ENCODE peak calls at places on chromosomes 5 and 9, in seven cellular contexts. One of them, this sample, is unnamed.

GRCh38 chr5:55232985-55233928 is at the start of gene CCNO:
- DNase-seq in CD8-positive, alpha-beta memory T cell: peak; percentile 69
- DNase-seq in astrocyte: peak; percentile 62
- DNase-seq in lower lobe of right lung: peak; percentile 79
- DNase-seq in fibroblast of lung: peak; percentile 78
- DNase-seq in neuronal stem cell: peak; percentile 85
- DNase-seq in lung: peak; percentile 61
- DNase-seq in this sample: peak; percentile 76

GRCh38 chr9:86733929-86734328 is 213.4 kb downstream of the GAS1 start:
- DNase-seq in CD8-positive, alpha-beta memory T cell: no peak
- DNase-seq in astrocyte: no peak
- DNase-seq in lower lobe of right lung: no peak
- DNase-seq in fibroblast of lung: no peak
- DNase-seq in neuronal stem cell: no peak
- DNase-seq in lung: no peak
- DNase-seq in this sample: no peak

GRCh38 chr9:130900701-130901497 is 4.3 kb upstream of the QRFP start:
- DNase-seq in CD8-positive, alpha-beta memory T cell: no peak
- DNase-seq in astrocyte: no peak
- DNase-seq in lower lobe of right lung: no peak
- DNase-seq in fibroblast of lung: no peak
- DNase-seq in neuronal stem cell: no peak
- DNase-seq in lung: no peak
- DNase-seq in this sample: no peak

GRCh38 chr5:91849069-91849468 is 466.0 kb upstream of the ARRDC3 start:
- DNase-seq in CD8-positive, alpha-beta memory T cell: no peak
- DNase-seq in astrocyte: no peak
- DNase-seq in lower lobe of right lung: no peak
- DNase-seq in fibroblast of lung: peak; percentile 24
- DNase-seq in neuronal stem cell: no peak
- DNase-seq in lung: no peak
- DNase-seq in this sample: no peak

GRCh38 chr9:94443039-94443722 is 111.7 kb upstream of the PCAT7 start:
- DNase-seq in CD8-positive, alpha-beta memory T cell: no peak
- DNase-seq in astrocyte: no peak
- DNase-seq in lower lobe of right lung: no peak
- DNase-seq in fibroblast of lung: no peak
- DNase-seq in neuronal stem cell: no peak
- DNase-seq in lung: no peak
- DNase-seq in this sample: no peak

GRCh38 chr9:87324613-87325194 is 173.0 kb upstream of the DAPK1 start:
- DNase-seq in CD8-positive, alpha-beta memory T cell: no peak
- DNase-seq in astrocyte: peak; percentile 26
- DNase-seq in lower lobe of right lung: no peak
- DNase-seq in fibroblast of lung: peak; percentile 26
- DNase-seq in neuronal stem cell: peak; percentile 61
- DNase-seq in lung: no peak
- DNase-seq in this sample: peak; percentile 36

GRCh38 chr9:135255843-135256567 is 168.5 kb downstream of the OLFM1 start:
- DNase-seq in CD8-positive, alpha-beta memory T cell: peak; percentile 29
- DNase-seq in astrocyte: no peak
- DNase-seq in lower lobe of right lung: peak; percentile 39
- DNase-seq in fibroblast of lung: no peak
- DNase-seq in neuronal stem cell: no peak
- DNase-seq in lung: no peak
- DNase-seq in this sample: no peak

GRCh38 chr5:115372121-115372520 is 75.7 kb upstream of the CCDC112 start:
- DNase-seq in CD8-positive, alpha-beta memory T cell: no peak
- DNase-seq in astrocyte: peak; percentile 49
- DNase-seq in lower lobe of right lung: no peak
- DNase-seq in fibroblast of lung: peak; percentile 61
- DNase-seq in neuronal stem cell: no peak
- DNase-seq in lung: no peak
- DNase-seq in this sample: no peak

GRCh38 chr5:180395540-180396274 is 42.6 kb upstream of the GFPT2 start:
- DNase-seq in CD8-positive, alpha-beta memory T cell: no peak
- DNase-seq in astrocyte: no peak
- DNase-seq in lower lobe of right lung: no peak
- DNase-seq in fibroblast of lung: no peak
- DNase-seq in neuronal stem cell: no peak
- DNase-seq in lung: no peak
- DNase-seq in this sample: no peak

GRCh38 chr9:137275937-137276756 is 1.4 kb upstream of the TOR4A start:
- DNase-seq in CD8-positive, alpha-beta memory T cell: no peak
- DNase-seq in astrocyte: no peak
- DNase-seq in lower lobe of right lung: peak; percentile 47
- DNase-seq in fibroblast of lung: no peak
- DNase-seq in neuronal stem cell: no peak
- DNase-seq in lung: no peak
- DNase-seq in this sample: no peak

GRCh38 chr9:129624168-129624759 is 1.7 kb upstream of the NTMT1 start:
- DNase-seq in CD8-positive, alpha-beta memory T cell: peak; percentile 77
- DNase-seq in astrocyte: peak; percentile 21
- DNase-seq in lower lobe of right lung: no peak
- DNase-seq in fibroblast of lung: no peak
- DNase-seq in neuronal stem cell: peak; percentile 73
- DNase-seq in lung: peak; percentile 50
- DNase-seq in this sample: no peak

GRCh38 chr9:77600810-77601209 is 47.3 kb downstream of the GNA14 start:
- DNase-seq in CD8-positive, alpha-beta memory T cell: no peak
- DNase-seq in astrocyte: no peak
- DNase-seq in lower lobe of right lung: no peak
- DNase-seq in fibroblast of lung: no peak
- DNase-seq in neuronal stem cell: no peak
- DNase-seq in lung: no peak
- DNase-seq in this sample: no peak

GRCh38 chr5:163867738-163868137 is 362.3 kb downstream of the MAT2B start:
- DNase-seq in CD8-positive, alpha-beta memory T cell: no peak
- DNase-seq in astrocyte: peak; percentile 65
- DNase-seq in lower lobe of right lung: no peak
- DNase-seq in fibroblast of lung: peak; percentile 72
- DNase-seq in neuronal stem cell: no peak
- DNase-seq in lung: no peak
- DNase-seq in this sample: no peak

GRCh38 chr5:95809414-95809960 is 13.0 kb downstream of the GLRX start:
- DNase-seq in CD8-positive, alpha-beta memory T cell: no peak
- DNase-seq in astrocyte: peak; percentile 33
- DNase-seq in lower lobe of right lung: no peak
- DNase-seq in fibroblast of lung: peak; percentile 51
- DNase-seq in neuronal stem cell: no peak
- DNase-seq in lung: no peak
- DNase-seq in this sample: no peak

GRCh38 chr5:41281215-41281810 is 68.0 kb upstream of the C6 start:
- DNase-seq in CD8-positive, alpha-beta memory T cell: no peak
- DNase-seq in astrocyte: no peak
- DNase-seq in lower lobe of right lung: no peak
- DNase-seq in fibroblast of lung: no peak
- DNase-seq in neuronal stem cell: no peak
- DNase-seq in lung: no peak
- DNase-seq in this sample: no peak

GRCh38 chr5:155189981-155190380 is 176.4 kb downstream of the KIF4B start:
- DNase-seq in CD8-positive, alpha-beta memory T cell: no peak
- DNase-seq in astrocyte: no peak
- DNase-seq in lower lobe of right lung: no peak
- DNase-seq in fibroblast of lung: no peak
- DNase-seq in neuronal stem cell: peak; percentile 1
- DNase-seq in lung: no peak
- DNase-seq in this sample: no peak

DNA sequence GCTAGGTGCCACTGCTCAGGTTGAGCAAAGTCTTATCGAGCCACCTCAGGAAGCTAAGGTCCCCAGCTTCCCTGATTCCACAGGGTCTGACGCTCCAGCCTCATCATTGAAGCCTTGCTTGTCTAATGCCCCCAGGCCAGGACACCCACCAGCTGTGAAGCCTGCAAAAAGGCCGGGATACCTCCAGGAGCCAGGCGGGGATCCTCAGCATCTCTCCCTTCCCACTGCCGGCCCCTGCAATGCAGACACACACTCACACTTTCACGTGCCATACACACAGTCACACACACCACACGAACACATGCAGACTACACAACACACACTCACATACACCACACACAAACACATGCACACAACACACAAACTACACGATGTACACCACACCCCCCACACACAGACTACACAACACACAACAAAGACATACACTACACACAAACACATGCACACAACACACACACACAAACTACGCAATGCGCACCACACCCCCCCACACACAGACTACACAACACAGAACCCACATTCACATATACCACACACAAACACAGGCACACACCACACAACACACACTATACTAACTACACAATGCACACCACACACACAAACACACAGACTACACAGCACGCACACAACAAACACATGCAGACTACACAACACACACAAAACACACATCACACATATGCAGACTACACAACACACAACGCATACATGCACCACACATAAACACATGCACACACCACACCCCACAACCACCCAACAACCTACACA is 17.8 kb upstream of the S1PR3 start:
- DNase-seq in CD8-positive, alpha-beta memory T cell: no peak
- DNase-seq in astrocyte: no peak
- DNase-seq in lower lobe of right lung: no peak
- DNase-seq in fibroblast of lung: no peak
- DNase-seq in neuronal stem cell: no peak
- DNase-seq in lung: no peak
- DNase-seq in this sample: no peak
- H3K27ac ChIP-seq in CD8-positive, alpha-beta memory T cell: no peak overlapping the region
- H3K27ac ChIP-seq in astrocyte: no peak overlapping the region
- H3K27ac ChIP-seq in lower lobe of right lung: no peak overlapping the region
- H3K27ac ChIP-seq in fibroblast of lung: no peak overlapping the region
- H3K27ac ChIP-seq in neuronal stem cell: no peak overlapping the region
- H3K27ac ChIP-seq in lung: no peak overlapping the region
- H3K27ac ChIP-seq in this sample: no peak overlapping the region

GRCh38 chr5:179271821-179272325 is 73.4 kb downstream of the ADAMTS2 start:
- DNase-seq in CD8-positive, alpha-beta memory T cell: peak; percentile 36
- DNase-seq in astrocyte: no peak
- DNase-seq in lower lobe of right lung: peak; percentile 28
- DNase-seq in fibroblast of lung: no peak
- DNase-seq in neuronal stem cell: no peak
- DNase-seq in lung: no peak
- DNase-seq in this sample: no peak

GRCh38 chr5:179269781-179270543 is 75.3 kb downstream of the ADAMTS2 start:
- DNase-seq in CD8-positive, alpha-beta memory T cell: peak; percentile 34
- DNase-seq in astrocyte: no peak
- DNase-seq in lower lobe of right lung: peak; percentile 28
- DNase-seq in fibroblast of lung: no peak
- DNase-seq in neuronal stem cell: no peak
- DNase-seq in lung: no peak
- DNase-seq in this sample: no peak

GRCh38 chr5:179268966-179269693 is 76.1 kb downstream of the ADAMTS2 start:
- DNase-seq in CD8-positive, alpha-beta memory T cell: peak; percentile 9
- DNase-seq in astrocyte: no peak
- DNase-seq in lower lobe of right lung: no peak
- DNase-seq in fibroblast of lung: no peak
- DNase-seq in neuronal stem cell: no peak
- DNase-seq in lung: no peak
- DNase-seq in this sample: no peak

GRCh38 chr5:179271301-179271650 is 74.0 kb downstream of the ADAMTS2 start:
- DNase-seq in CD8-positive, alpha-beta memory T cell: peak; percentile 18
- DNase-seq in astrocyte: no peak
- DNase-seq in lower lobe of right lung: peak; percentile 44
- DNase-seq in fibroblast of lung: no peak
- DNase-seq in neuronal stem cell: no peak
- DNase-seq in lung: no peak
- DNase-seq in this sample: no peak

DNA sequence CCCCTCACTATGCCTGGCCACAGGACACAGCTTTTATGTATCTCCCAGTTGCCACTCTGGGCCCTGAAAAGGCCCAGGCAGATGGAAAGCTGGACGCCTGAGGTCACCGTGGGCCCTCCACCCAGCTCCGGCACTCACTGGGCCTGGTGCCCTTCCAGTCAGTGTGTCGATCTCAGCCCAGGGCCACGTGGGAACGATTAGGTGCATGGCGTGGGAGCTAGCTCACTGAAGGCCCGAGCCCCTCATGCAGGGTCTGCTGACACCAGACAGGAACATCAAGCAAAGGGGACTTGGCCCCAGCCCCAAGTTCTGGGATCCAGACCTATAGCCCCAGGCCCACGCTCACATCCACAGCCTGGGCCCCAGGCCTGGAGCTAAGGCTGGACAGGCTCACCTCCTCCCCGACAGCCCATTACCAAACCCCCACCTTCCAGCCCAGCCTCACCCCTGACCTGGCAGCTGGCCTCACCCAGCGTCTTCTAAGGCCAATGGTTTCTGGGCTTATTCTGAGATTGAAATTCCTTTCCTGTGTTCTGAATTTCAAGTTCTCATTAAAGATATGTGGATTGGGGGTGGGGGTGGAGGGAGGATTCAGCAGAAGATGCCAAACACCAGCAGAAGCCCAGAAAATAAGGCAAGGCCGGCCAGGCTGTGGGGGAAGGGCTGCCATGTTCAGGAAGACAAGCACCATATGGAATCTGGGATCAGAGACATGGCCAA is 74.5 kb downstream of the ADAMTS2 start:
- DNase-seq in CD8-positive, alpha-beta memory T cell: peak; percentile 10
- DNase-seq in astrocyte: peak; percentile 38
- DNase-seq in lower lobe of right lung: peak; percentile 46
- DNase-seq in fibroblast of lung: peak; percentile 56
- DNase-seq in neuronal stem cell: no peak
- DNase-seq in lung: no peak
- DNase-seq in this sample: no peak
- H3K4me1 ChIP-seq in CD8-positive, alpha-beta memory T cell: no peaks in the 10 kb centered on the region
- H3K4me1 ChIP-seq in astrocyte: peaks cover 17% of the 10 kb centered on the region
- H3K4me1 ChIP-seq in lower lobe of right lung: peaks cover 79% of the 10 kb centered on the region
- H3K4me1 ChIP-seq in fibroblast of lung: peaks cover 81% of the 10 kb centered on the region
- H3K4me1 ChIP-seq in neuronal stem cell: peaks cover 6% of the 10 kb centered on the region
- H3K4me1 ChIP-seq in lung: peaks cover 14% of the 10 kb centered on the region
- H3K4me1 ChIP-seq in this sample: no peaks in the 10 kb centered on the region

DNA sequence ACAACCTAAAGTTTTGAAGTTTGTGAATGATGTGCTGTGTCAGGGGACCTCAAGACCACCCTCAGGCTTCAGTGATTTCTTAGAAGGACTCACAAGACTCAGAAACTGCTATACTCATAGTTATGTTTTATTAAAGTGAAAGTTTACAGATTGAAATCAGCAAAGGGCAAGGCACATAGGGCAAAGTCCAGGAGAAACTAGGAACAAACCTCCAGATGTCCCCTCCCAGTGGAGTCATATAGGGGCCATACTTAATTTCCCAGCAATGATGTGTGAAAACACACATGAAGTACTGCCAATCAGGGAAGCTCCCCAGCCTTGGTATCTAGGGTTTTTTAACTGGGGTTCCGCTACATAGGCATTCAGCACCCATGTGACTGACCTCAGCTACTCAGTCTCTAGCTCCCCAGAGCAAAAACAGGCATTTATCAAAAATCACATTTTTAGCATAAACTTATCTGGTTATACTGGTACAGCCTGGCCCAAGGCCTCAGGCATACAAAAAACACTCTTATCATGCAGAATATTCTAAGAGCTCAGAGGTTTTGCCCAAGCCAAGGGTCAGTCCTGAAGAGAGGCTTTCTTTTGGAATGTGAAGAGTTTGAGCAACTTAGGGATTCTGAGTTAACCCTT is 74.7 kb upstream of the ANKRD55 start:
- DNase-seq in CD8-positive, alpha-beta memory T cell: no peak
- DNase-seq in astrocyte: no peak
- DNase-seq in lower lobe of right lung: no peak
- DNase-seq in fibroblast of lung: no peak
- DNase-seq in neuronal stem cell: no peak
- DNase-seq in lung: no peak
- DNase-seq in this sample: no peak
- H3K27ac ChIP-seq in CD8-positive, alpha-beta memory T cell: no peak overlapping the region
- H3K27ac ChIP-seq in astrocyte: no peak overlapping the region
- H3K27ac ChIP-seq in lower lobe of right lung: no peak overlapping the region
- H3K27ac ChIP-seq in fibroblast of lung: no peak overlapping the region
- H3K27ac ChIP-seq in neuronal stem cell: no peak overlapping the region
- H3K27ac ChIP-seq in lung: no peak overlapping the region
- H3K27ac ChIP-seq in this sample: no peak overlapping the region

GRCh38 chr5:134086943-134087305 is 27.6 kb upstream of the TCF7 start:
- DNase-seq in CD8-positive, alpha-beta memory T cell: peak; percentile 86
- DNase-seq in astrocyte: no peak
- DNase-seq in lower lobe of right lung: no peak
- DNase-seq in fibroblast of lung: no peak
- DNase-seq in neuronal stem cell: no peak
- DNase-seq in lung: no peak
- DNase-seq in this sample: no peak
- H3K4me1 ChIP-seq in CD8-positive, alpha-beta memory T cell: peaks cover 89% of the 10 kb centered on the region
- H3K4me1 ChIP-seq in astrocyte: peaks cover 11% of the 10 kb centered on the region
- H3K4me1 ChIP-seq in lower lobe of right lung: no peaks in the 10 kb centered on the region
- H3K4me1 ChIP-seq in fibroblast of lung: no peaks in the 10 kb centered on the region
- H3K4me1 ChIP-seq in neuronal stem cell: peaks cover 8% of the 10 kb centered on the region
- H3K4me1 ChIP-seq in lung: no peaks in the 10 kb centered on the region
- H3K4me1 ChIP-seq in this sample: no peaks in the 10 kb centered on the region

This sample was measured in prostate gland.